ENCODE peak calls at places on chromosomes 11 and 22, in seven cellular contexts. J, A, D, W, U, Z and H are unnamed samples.

GRCh38 chr11:118618115-118618990 is 10.9 kb downstream of the PHLDB1 start:
- DNase-seq in J (no peak), A (peak), D (no peak), W (peak), U (no peak), Z (peak), H (no peak)

GRCh38 chr22:27718186-27719032 is 83.1 kb downstream of the MN1 start:
- DNase-seq in J (no peak), A (peak), D (peak), W (peak), U (peak), Z (peak), H (no peak)

GRCh38 chr11:65419773-65420481 is 2.7 kb upstream of the NEAT1 start:
- DNase-seq in J (peak), A (peak), D (peak), W (peak), U (peak), Z (peak), H (peak)

GRCh38 chr22:50535113-50535512 is 5.3 kb upstream of the TYMP start:
- DNase-seq in J (peak), A (no peak), D (no peak), W (no peak), U (no peak), Z (peak), H (no peak)

GRCh38 chr11:121608545-121609098 is 155.9 kb upstream of the SORL1-AS1 start:
- DNase-seq in J (no peak), A (no peak), D (no peak), W (no peak), U (no peak), Z (no peak), H (no peak)

GRCh38 chr11:119671561-119672015 is 57.4 kb downstream of the NECTIN1 start:
- DNase-seq in J (no peak), A (no peak), D (no peak), W (no peak), U (no peak), Z (no peak), H (no peak)

GRCh38 chr22:50246242-50247175 is 1.7 kb upstream of the TUBGCP6 start:
- DNase-seq in J (no peak), A (no peak), D (no peak), W (no peak), U (no peak), Z (no peak), H (no peak)

GRCh38 chr11:68549789-68550484 is 89.4 kb downstream of the PPP6R3 start:
- DNase-seq in J (no peak), A (no peak), D (peak), W (no peak), U (no peak), Z (no peak), H (no peak)

GRCh38 chr11:130435671-130436070 is 7.3 kb upstream of the ADAMTS8 start:
- DNase-seq in J (no peak), A (no peak), D (no peak), W (no peak), U (no peak), Z (no peak), H (no peak)

GRCh38 chr11:96114178-96115070 is 190.5 kb upstream of the MTMR2 start:
- DNase-seq in J (no peak), A (no peak), D (no peak), W (no peak), U (no peak), Z (no peak), H (no peak)

GRCh38 chr11:31060880-31061279 is 308.7 kb downstream of the DCDC1 start:
- DNase-seq in J (no peak), A (no peak), D (no peak), W (no peak), U (no peak), Z (no peak), H (no peak)

GRCh38 chr22:24758164-24758799 is 16.2 kb downstream of the PIWIL3 start:
- DNase-seq in J (peak), A (no peak), D (no peak), W (peak), U (peak), Z (peak), H (no peak)

GRCh38 chr11:114073506-114074381 is 14.2 kb downstream of the ZBTB16 start:
- DNase-seq in J (peak), A (no peak), D (no peak), W (no peak), U (no peak), Z (no peak), H (no peak)

GRCh38 chr11:104028476-104028875 is 8.0 kb upstream of the DDI1 start:
- DNase-seq in J (no peak), A (no peak), D (no peak), W (no peak), U (no peak), Z (no peak), H (no peak)

GRCh38 chr11:16891964-16892363 is 122.2 kb downstream of the PLEKHA7 start:
- DNase-seq in J (no peak), A (no peak), D (no peak), W (no peak), U (no peak), Z (no peak), H (no peak)

GRCh38 chr11:121652982-121653381 is 200.2 kb upstream of the SORL1-AS1 start:
- DNase-seq in J (no peak), A (no peak), D (no peak), W (no peak), U (no peak), Z (no peak), H (no peak)

GRCh38 chr11:120556841-120557240 is 45.3 kb downstream of the GRIK4 start:
- DNase-seq in J (no peak), A (no peak), D (no peak), W (no peak), U (no peak), Z (no peak), H (no peak)

GRCh38 chr22:31160328-31160978 is 471 bp downstream of the RNF185 start:
- DNase-seq in J (peak), A (no peak), D (no peak), W (peak), U (no peak), Z (no peak), H (no peak)

GRCh38 chr11:72721689-72722049 is 30.5 kb downstream of the ARAP1 start:
- DNase-seq in J (peak), A (peak), D (no peak), W (no peak), U (no peak), Z (peak), H (no peak)

GRCh38 chr11:86397351-86397750 is 22.7 kb downstream of the CCDC81 start:
- DNase-seq in J (no peak), A (no peak), D (no peak), W (no peak), U (no peak), Z (no peak), H (no peak)

GRCh38 chr11:63897459-63898156 is 19.4 kb downstream of the RCOR2 start:
- DNase-seq in J (no peak), A (no peak), D (no peak), W (no peak), U (no peak), Z (no peak), H (no peak)

GRCh38 chr22:29155966-29156365 is 49.7 kb upstream of the EMID1 start:
- DNase-seq in J (no peak), A (no peak), D (no peak), W (no peak), U (no peak), Z (no peak), H (no peak)

GRCh38 chr11:111359223-111360149 is 19.6 kb downstream of the POU2AF1 start:
- DNase-seq in J (no peak), A (no peak), D (no peak), W (no peak), U (no peak), Z (no peak), H (no peak)

GRCh38 chr11:62922653-62923371 is 1.6 kb upstream of the CHRM1 start:
- DNase-seq in J (no peak), A (no peak), D (no peak), W (no peak), U (no peak), Z (no peak), H (no peak)

GRCh38 chr11:8192896-8193209 is 24.0 kb upstream of the RIC3 start:
- DNase-seq in J (no peak), A (no peak), D (no peak), W (no peak), U (no peak), Z (no peak), H (no peak)

GRCh38 chr11:134331565-134332188 is at the start of gene GLB1L2:
- DNase-seq in J (peak), A (peak), D (no peak), W (peak), U (peak), Z (peak), H (peak)

GRCh38 chr22:41028841-41029240 is 63.6 kb upstream of the EP300 start:
- DNase-seq in J (no peak), A (no peak), D (peak), W (no peak), U (no peak), Z (no peak), H (no peak)

GRCh38 chr22:17258015-17258827 is 39.0 kb upstream of the ADA2 start:
- DNase-seq in J (peak), A (peak), D (no peak), W (peak), U (peak), Z (peak), H (peak)

GRCh38 chr11:61691378-61692156 is 11.4 kb downstream of the DAGLA start:
- DNase-seq in J (no peak), A (no peak), D (no peak), W (no peak), U (no peak), Z (peak), H (no peak)

GRCh38 chr11:122100222-122101080 is 15.6 kb downstream of the BLID start:
- DNase-seq in J (no peak), A (peak), D (no peak), W (peak), U (no peak), Z (peak), H (peak)

GRCh38 chr11:68538025-68538424 is 77.5 kb downstream of the PPP6R3 start:
- DNase-seq in J (no peak), A (no peak), D (no peak), W (no peak), U (no peak), Z (no peak), H (no peak)

GRCh38 chr11:62120466-62120865 is 3.3 kb upstream of the INCENP start:
- DNase-seq in J (no peak), A (no peak), D (no peak), W (no peak), U (no peak), Z (no peak), H (no peak)

GRCh38 chr11:6598555-6598954 is 4.9 kb downstream of the RRP8 start:
- DNase-seq in J (no peak), A (no peak), D (no peak), W (no peak), U (peak), Z (no peak), H (no peak)

GRCh38 chr11:115215694-115216615 is 288.3 kb downstream of the CADM1 start:
- DNase-seq in J (no peak), A (no peak), D (no peak), W (no peak), U (no peak), Z (no peak), H (no peak)

GRCh38 chr11:95764267-95764898 is 25.2 kb downstream of the FAM76B start:
- DNase-seq in J (no peak), A (no peak), D (peak), W (no peak), U (no peak), Z (no peak), H (no peak)

GRCh38 chr11:111528557-111528956 is 12.0 kb upstream of the LAYN start:
- DNase-seq in J (peak), A (no peak), D (no peak), W (no peak), U (no peak), Z (no peak), H (no peak)

DNA sequence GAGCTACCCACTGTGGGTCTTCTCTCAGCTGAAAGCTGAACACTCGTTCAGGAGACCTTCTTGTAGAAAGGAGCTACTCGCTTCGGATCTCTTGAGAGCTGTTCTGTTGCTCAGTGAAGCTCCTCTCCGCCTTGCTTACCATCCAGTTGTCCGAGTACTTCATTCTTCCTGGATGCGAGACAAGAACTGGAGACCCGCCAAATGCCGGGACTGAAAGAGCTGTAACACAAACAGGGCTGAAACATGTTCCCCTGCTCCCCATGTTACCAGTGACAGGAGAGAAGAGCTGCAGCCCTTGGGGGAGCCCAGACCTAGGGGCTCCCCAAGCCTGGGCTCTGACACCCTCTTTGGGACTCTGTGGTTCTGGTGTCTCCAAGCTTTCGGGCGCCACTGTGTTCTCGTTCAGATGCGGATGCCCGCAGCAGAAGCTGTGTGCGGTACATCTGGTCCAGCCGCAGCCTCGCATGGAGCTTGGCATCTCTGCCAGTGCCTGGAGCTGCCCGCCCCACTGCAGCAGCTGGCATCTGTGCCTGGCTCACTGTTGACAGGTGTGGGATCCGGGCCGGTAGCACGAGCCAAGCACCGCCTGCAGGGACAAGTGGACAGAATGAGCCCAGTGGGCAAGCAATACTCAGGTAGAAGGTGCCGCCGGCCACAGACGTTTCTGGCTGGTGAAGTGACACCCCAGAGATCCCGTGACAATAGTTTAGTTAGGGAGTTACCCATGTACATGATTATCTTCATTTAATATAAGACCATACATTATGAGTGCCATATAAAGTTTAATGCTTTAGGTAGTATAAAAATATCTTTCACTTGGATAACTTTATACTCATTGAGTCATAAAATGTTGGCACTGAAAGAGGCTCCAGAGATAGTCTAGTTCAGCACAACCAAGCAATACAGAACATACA is 49.1 kb downstream of the EMSY start:
- DNase-seq in J (no peak), A (no peak), D (no peak), W (no peak), U (no peak), Z (peak), H (no peak)
- TF ChIP-seq CTCF in J (no peak), A (no peak), D (no peak), W (no peak), U (no peak), Z (no peak), H (no peak)

GRCh38 chr11:58286249-58286648 is 18.2 kb upstream of the OR10W1 start:
- DNase-seq in J (no peak), A (no peak), D (no peak), W (no peak), U (no peak), Z (no peak), H (no peak)
- TF ChIP-seq CTCF in J (peak), A (no peak), D (peak), W (peak), U (no peak), Z (peak), H (no peak)

DNA sequence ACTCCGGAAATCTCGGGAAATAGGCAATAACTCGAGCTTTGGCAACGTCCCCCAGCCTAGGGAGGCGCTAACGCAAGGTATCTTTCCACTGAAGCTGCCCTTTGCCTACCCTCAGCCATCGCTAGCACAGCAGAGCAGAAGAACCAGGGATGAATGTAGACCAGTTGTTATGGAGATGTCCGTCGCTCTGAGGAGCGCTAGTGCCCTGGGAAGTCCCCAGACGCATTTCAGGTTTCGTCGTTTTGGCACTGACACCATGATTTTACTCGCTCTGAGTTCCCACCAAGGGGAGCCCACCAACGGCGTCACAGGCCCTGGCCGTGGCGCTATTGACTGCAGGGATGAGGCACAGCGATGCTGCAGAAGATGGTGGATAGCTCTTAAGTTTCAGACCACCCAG is 22.7 kb upstream of the BDNF start:
- DNase-seq in J (no peak), A (no peak), D (no peak), W (peak), U (no peak), Z (no peak), H (no peak)
- TF ChIP-seq CTCF in J (no peak), A (no peak), D (peak), W (no peak), U (no peak), Z (no peak), H (no peak)

GRCh38 chr22:32951081-32951806 is 106.9 kb downstream of the SYN3 start:
- DNase-seq in J (no peak), A (no peak), D (no peak), W (peak), U (no peak), Z (no peak), H (no peak)
- TF ChIP-seq CTCF in J (no peak), A (no peak), D (no peak), W (no peak), U (no peak), Z (no peak), H (no peak)

GRCh38 chr11:19711911-19712280 is 741 bp upstream of the NAV2 start:
- DNase-seq in J (no peak), A (no peak), D (no peak), W (no peak), U (peak), Z (no peak), H (no peak)

GRCh38 chr11:19714387-19715363 is 2.0 kb downstream of the NAV2 start:
- DNase-seq in J (no peak), A (peak), D (no peak), W (peak), U (peak), Z (no peak), H (no peak)

GRCh38 chr11:19713221-19714092 is 820 bp downstream of the NAV2 start:
- DNase-seq in J (no peak), A (no peak), D (no peak), W (peak), U (no peak), Z (peak), H (no peak)

GRCh38 chr11:19714093-19714386 is 1.4 kb downstream of the NAV2 start:
- DNase-seq in J (no peak), A (no peak), D (no peak), W (no peak), U (no peak), Z (no peak), H (no peak)

GRCh38 chr11:19712281-19713220 is at the start of gene NAV2:
- DNase-seq in J (peak), A (peak), D (peak), W (peak), U (peak), Z (peak), H (peak)
- TF ChIP-seq CTCF in J (no peak), A (no peak), D (no peak), W (no peak), U (no peak), Z (no peak), H (no peak)